ENCODE peak calls at places on chromosomes 5 and 9, in seven cellular contexts. W is stimulated activated CD8-positive, alpha-beta memory T cell treated with anti-CD3 and anti-CD28 coated beads, Interleukin-2, amount 100 ng/mL, for 48 hours; Z is RWPE1; D is activated naive CD8-positive, alpha-beta T cell treated with anti-CD3 and anti-CD28 coated beads, Interleukin-2, amount 50 U/mL, for 24 hours; N is Calu3; U is fibroblast of mammary gland; H is substantia nigra. O is an unnamed sample.

GRCh38 chr9:128113526-128114325 is 13.8 kb downstream of the PTGES2 start:
- DNase-seq in U (no peak), W (no peak), H (no peak), Z (no peak), D (no peak), N (no peak), O (no peak)

GRCh38 chr9:110068212-110068611 is 139.7 kb downstream of the C9orf152 start:
- DNase-seq in U (no peak), D (no peak), W (no peak), Z (no peak), N (no peak), H (no peak), O (no peak)

GRCh38 chr5:80140496-80140895 is 105.3 kb downstream of the THBS4 start:
- DNase-seq in H (no peak), D (peak), U (no peak), N (no peak), Z (no peak), W (no peak), O (no peak)

GRCh38 chr5:146731909-146732659 is 146.5 kb downstream of the PPP2R2B start:
- DNase-seq in H (no peak), W (no peak), D (no peak), Z (peak), N (no peak), U (peak), O (no peak)

GRCh38 chr9:125142560-125143376 is 560 bp downstream of the SCAI start:
- DNase-seq in N (peak), Z (peak), H (no peak), D (peak), W (no peak), U (no peak), O (peak)

GRCh38 chr5:7848296-7848695 is 2.6 kb downstream of the CFAP90 start:
- DNase-seq in U (no peak), Z (no peak), N (no peak), D (no peak), W (no peak), H (no peak), O (no peak)

GRCh38 chr9:24899463-24899862 is 353.8 kb upstream of the IZUMO3 start:
- DNase-seq in H (no peak), W (no peak), N (no peak), Z (no peak), D (no peak), U (no peak), O (no peak)

GRCh38 chr9:83981126-83981871 is 694 bp downstream of the RMI1 start:
- DNase-seq in W (no peak), H (no peak), U (peak), N (peak), D (peak), Z (peak), O (peak)

GRCh38 chr9:16964228-16964627 is 93.8 kb upstream of the BNC2 start:
- DNase-seq in H (no peak), Z (peak), W (no peak), U (peak), N (no peak), D (no peak), O (no peak)

GRCh38 chr5:132086277-132086794 is 12.7 kb downstream of the CSF2 start:
- DNase-seq in U (peak), H (no peak), W (no peak), D (no peak), Z (peak), N (peak), O (no peak)

GRCh38 chr9:78158286-78158685 is 77.6 kb upstream of the CEP78 start:
- DNase-seq in W (no peak), N (no peak), U (no peak), H (no peak), D (no peak), Z (no peak), O (no peak)

GRCh38 chr5:140027807-140028206 is 15.3 kb downstream of the NRG2 start:
- DNase-seq in Z (no peak), H (no peak), D (no peak), U (no peak), W (no peak), N (no peak), O (no peak)

GRCh38 chr9:89483592-89484474 is 14.1 kb downstream of the SEMA4D start:
- DNase-seq in N (no peak), Z (no peak), H (no peak), W (no peak), D (peak), U (no peak), O (peak)

GRCh38 chr5:38765461-38765861 is 80.4 kb upstream of the OSMR start:
- DNase-seq in Z (no peak), H (no peak), N (no peak), D (no peak), U (no peak), W (no peak), O (no peak)

GRCh38 chr5:136193396-136193935 is 504 bp upstream of the SMIM32 start:
- DNase-seq in N (no peak), D (no peak), Z (no peak), W (no peak), H (no peak), U (no peak), O (no peak)

GRCh38 chr5:178389031-178389729 is 156.6 kb upstream of the PHYKPL start:
- DNase-seq in W (no peak), Z (no peak), D (no peak), N (no peak), U (no peak), H (no peak), O (no peak)

GRCh38 chr9:120965344-120966004 is 38.9 kb upstream of the TRAF1 start:
- DNase-seq in W (no peak), Z (no peak), U (no peak), H (no peak), N (no peak), D (no peak), O (no peak)

GRCh38 chr9:6902423-6902822 is 144.7 kb downstream of the KDM4C start:
- DNase-seq in W (no peak), D (no peak), H (no peak), U (peak), Z (peak), N (peak), O (no peak)

GRCh38 chr9:103397868-103398600 is 402.9 kb downstream of the CYLC2 start:
- DNase-seq in N (peak), Z (peak), D (peak), U (peak), H (no peak), W (no peak), O (peak)

GRCh38 chr5:153515269-153515668 is 24.8 kb downstream of the GRIA1 start:
- DNase-seq in N (no peak), U (peak), W (no peak), Z (no peak), D (no peak), H (no peak), O (no peak)

GRCh38 chr9:126957687-126958053 is 43.1 kb downstream of the RALGPS1 start:
- DNase-seq in U (peak), D (no peak), Z (peak), W (no peak), N (no peak), H (no peak), O (no peak)

GRCh38 chr5:95731571-95732554 is 727 bp downstream of the RHOBTB3 start:
- DNase-seq in U (peak), Z (peak), H (peak), N (peak), W (peak), D (peak), O (no peak)

GRCh38 chr9:135522931-135523330 is 1.7 kb downstream of the LCN1 start:
- DNase-seq in N (no peak), Z (no peak), U (no peak), D (no peak), W (no peak), H (no peak), O (no peak)

GRCh38 chr5:132753135-132753987 is 6.1 kb downstream of the CCNI2 start:
- DNase-seq in N (peak), W (no peak), Z (no peak), U (no peak), H (no peak), D (no peak), O (no peak)

GRCh38 chr5:170612256-170612656 is 108.4 kb downstream of the KCNIP1 start:
- DNase-seq in Z (no peak), D (no peak), U (no peak), W (no peak), N (no peak), H (no peak), O (no peak)

GRCh38 chr9:96217756-96218693 is 84.0 kb downstream of the HSD17B3 start:
- DNase-seq in Z (peak), N (peak), W (peak), U (peak), H (peak), D (peak), O (peak)

GRCh38 chr9:129322641-129323375 is 144.7 kb upstream of the IER5L start:
- DNase-seq in D (no peak), H (no peak), U (no peak), W (no peak), Z (no peak), N (no peak), O (no peak)

GRCh38 chr5:149616727-149617284 is 35.5 kb downstream of the ARHGEF37 start:
- DNase-seq in N (no peak), H (no peak), W (no peak), U (no peak), D (no peak), Z (no peak), O (no peak)

GRCh38 chr5:141392429-141393198 is at the start of gene PCDHGA8:
- DNase-seq in H (no peak), D (no peak), N (no peak), U (peak), W (no peak), Z (no peak), O (peak)

GRCh38 chr9:13628526-13628925 is 349.0 kb upstream of the MPDZ start:
- DNase-seq in U (no peak), N (no peak), H (no peak), Z (no peak), D (no peak), W (no peak), O (no peak)

GRCh38 chr9:13863112-13863511 is 450.8 kb downstream of the NFIB start:
- DNase-seq in W (no peak), N (no peak), Z (no peak), D (no peak), U (peak), H (no peak), O (no peak)

GRCh38 chr9:90029996-90030395 is 425.2 kb downstream of the GADD45G start:
- DNase-seq in U (no peak), W (no peak), Z (peak), D (no peak), N (no peak), H (no peak), O (no peak)

GRCh38 chr9:132324425-132324824 is 30.4 kb downstream of the SETX start:
- DNase-seq in U (no peak), N (no peak), Z (no peak), W (no peak), D (no peak), H (no peak), O (no peak)

GRCh38 chr9:82957526-82958379 is 105.2 kb downstream of the RASEF start:
- DNase-seq in D (no peak), Z (no peak), H (no peak), N (no peak), W (no peak), U (no peak), O (no peak)

GRCh38 chr5:163563112-163563511 is 57.7 kb downstream of the MAT2B start:
- DNase-seq in N (no peak), Z (no peak), U (no peak), D (no peak), W (no peak), H (no peak), O (no peak)

GRCh38 chr5:159061186-159061796 is 38.4 kb downstream of the EBF1 start:
- DNase-seq in W (no peak), U (peak), N (no peak), H (no peak), Z (peak), D (no peak), O (no peak)

GRCh38 chr9:128094166-128094949 is 26.3 kb downstream of the SLC25A25 start:
- DNase-seq in N (peak), D (peak), W (peak), U (peak), H (no peak), Z (peak), O (peak)

GRCh38 chr9:135335691-135336181 is 143.8 kb upstream of the PPP1R26 start:
- DNase-seq in Z (no peak), H (no peak), D (no peak), N (no peak), W (no peak), U (no peak), O (no peak)

O was measured in OCI-LY7.